ENCODE peak calls at places on chromosome 19, in seven cellular contexts. A is mesendoderm, V is mesenchymal stem cell, S is neuronal stem cell, D is H9, O is H1, P is trophoblast cell. U is an unnamed sample.

GRCh38 chr19:18470153-18470552 is 32.2 kb upstream of the ISYNA1 start:
- DNase-seq in A (peak), V (no peak), S (no peak), D (peak), O (peak), P (no peak), U (no peak)

GRCh38 chr19:19217110-19217509 is 5.4 kb downstream of the NCAN start:
- DNase-seq in A (peak), V (peak), S (no peak), D (peak), O (no peak), P (peak), U (peak)

GRCh38 chr19:27906081-27906480 is 1306.9 kb downstream of the UQCRFS1 start:
- DNase-seq in A (no peak), V (no peak), S (no peak), D (no peak), O (no peak), P (no peak), U (no peak)

GRCh38 chr19:48676887-48677286 is 4.1 kb upstream of the NTN5 start:
- DNase-seq in A (no peak), V (no peak), S (no peak), D (no peak), O (no peak), P (peak), U (no peak)

GRCh38 chr19:41521860-41522555 is 54.0 kb upstream of the CEACAM21 start:
- DNase-seq in A (no peak), V (no peak), S (peak), D (no peak), O (peak), P (no peak), U (no peak)

GRCh38 chr19:45322744-45323281 is at the start of gene CKM:
- DNase-seq in A (no peak), V (no peak), S (no peak), D (no peak), O (no peak), P (no peak), U (no peak)

GRCh38 chr19:45676851-45677263 is 8.8 kb downstream of the GIPR start:
- DNase-seq in A (peak), V (no peak), S (no peak), D (no peak), O (peak), P (peak), U (no peak)

GRCh38 chr19:51380379-51380778 is 7.4 kb downstream of the LIM2 start:
- DNase-seq in A (no peak), V (no peak), S (no peak), D (no peak), O (no peak), P (no peak), U (no peak)

GRCh38 chr19:18941628-18942354 is 774 bp upstream of the HOMER3 start:
- DNase-seq in A (no peak), V (peak), S (no peak), D (peak), O (peak), P (no peak), U (no peak)

GRCh38 chr19:20078696-20079095 is 896 bp downstream of the ZNF90 start:
- DNase-seq in A (peak), V (peak), S (peak), D (no peak), O (no peak), P (peak), U (peak)

GRCh38 chr19:38908854-38909253 is 3.1 kb downstream of the CCER2 start:
- DNase-seq in A (no peak), V (no peak), S (no peak), D (no peak), O (no peak), P (no peak), U (no peak)

GRCh38 chr19:38251564-38252051 is 4.6 kb downstream of the PPP1R14A start:
- DNase-seq in A (peak), V (peak), S (no peak), D (no peak), O (no peak), P (no peak), U (no peak)

GRCh38 chr19:17246681-17247425 is 1.1 kb upstream of the NR2F6 start:
- DNase-seq in A (no peak), V (peak), S (no peak), D (no peak), O (peak), P (peak), U (peak)

GRCh38 chr19:51571599-51571998 is 516 bp downstream of the ZNF175 start:
- DNase-seq in A (peak), V (peak), S (no peak), D (no peak), O (no peak), P (peak), U (peak)

GRCh38 chr19:55658846-55659459 is 4.1 kb downstream of the U2AF2 start:
- DNase-seq in A (no peak), V (no peak), S (no peak), D (no peak), O (no peak), P (no peak), U (no peak)

GRCh38 chr19:8194528-8195275 is 14.5 kb upstream of the CERS4 start:
- DNase-seq in A (no peak), V (no peak), S (no peak), D (no peak), O (no peak), P (no peak), U (no peak)

GRCh38 chr19:36049080-36049698 is 4.9 kb downstream of the THAP8 start:
- DNase-seq in A (no peak), V (no peak), S (no peak), D (no peak), O (no peak), P (no peak), U (no peak)
- H3K4ac ChIP-seq in A (no peak), V (no peak), S (no peak), D (no peak), O (no peak), P (no peak), U (no peak)

DNA sequence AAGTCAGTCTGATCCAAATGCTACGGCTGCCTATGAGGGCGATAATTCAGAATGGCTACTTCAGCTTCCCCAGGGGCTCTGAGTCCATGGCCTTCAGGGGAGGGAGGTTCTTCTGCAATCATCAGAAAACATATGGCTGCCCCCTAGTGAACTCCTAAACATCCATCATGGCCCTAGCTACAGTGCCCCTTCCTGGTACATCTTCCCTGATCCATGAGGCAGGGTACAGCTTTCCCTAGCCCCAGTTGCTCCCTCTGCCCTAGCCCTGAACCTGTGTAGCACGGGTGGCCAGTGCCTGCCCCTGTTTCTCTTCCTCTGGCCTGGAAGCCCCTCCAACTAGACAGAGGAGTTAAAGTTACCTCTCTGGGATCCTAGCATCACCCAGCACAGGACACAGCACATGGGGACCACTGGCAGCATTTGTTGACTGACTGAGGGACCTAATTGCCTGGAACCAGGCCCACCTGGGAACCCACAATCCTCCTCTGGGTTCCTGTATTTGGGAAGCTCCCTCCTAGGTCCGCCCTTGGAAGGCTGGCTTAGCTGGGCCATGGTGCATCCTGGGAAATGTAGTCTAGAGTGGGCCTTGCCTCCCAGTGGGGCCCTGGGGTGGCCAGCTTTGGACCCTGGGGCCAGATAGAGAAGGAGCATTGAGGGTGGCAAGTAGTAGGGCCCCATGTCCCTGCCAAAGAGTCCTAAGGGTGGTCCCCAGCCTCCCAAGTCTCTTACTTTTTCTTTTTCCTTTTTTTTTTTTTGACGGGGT is 17.7 kb upstream of the SEMA6B start:
- DNase-seq in A (peak), V (peak), S (no peak), D (peak), O (peak), P (no peak), U (no peak)
- H3K4ac ChIP-seq in A (no peak), V (peak), S (no peak), D (no peak), O (no peak), P (no peak), U (peak)

GRCh38 chr19:43445426-43445825 is 20.0 kb downstream of the LYPD3 start:
- DNase-seq in A (no peak), V (no peak), S (no peak), D (no peak), O (no peak), P (no peak), U (no peak)
- H3K4ac ChIP-seq in A (no peak), V (no peak), S (no peak), D (no peak), O (no peak), P (no peak), U (no peak)

DNA sequence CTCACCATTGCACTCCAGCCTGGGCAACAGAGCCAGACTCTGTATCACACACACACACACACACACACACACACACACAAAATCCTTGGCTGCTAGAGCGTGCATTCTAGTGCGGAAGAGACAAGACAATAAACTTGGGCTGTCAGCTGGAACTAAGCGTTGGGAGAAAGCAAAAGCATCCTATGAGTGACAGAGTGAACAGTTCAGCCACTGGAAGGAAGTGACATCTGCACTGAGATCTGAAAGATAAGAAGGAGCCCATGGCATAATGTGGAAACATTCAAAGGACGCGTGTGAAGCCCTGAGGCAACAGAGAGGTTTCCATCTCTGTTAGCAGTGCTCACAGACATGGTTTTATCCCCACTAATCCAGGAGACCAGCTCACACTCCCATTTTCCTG is 3.5 kb upstream of the SLC1A5 start:
- DNase-seq in A (peak), V (peak), S (no peak), D (no peak), O (no peak), P (peak), U (no peak)
- H3K4ac ChIP-seq in A (no peak), V (peak), S (no peak), D (no peak), O (no peak), P (no peak), U (peak)

GRCh38 chr19:57016076-57016475 is 103.7 kb upstream of the USP29 start:
- DNase-seq in A (no peak), V (no peak), S (no peak), D (no peak), O (no peak), P (no peak), U (no peak)

GRCh38 chr19:57010541-57010940 is 109.2 kb upstream of the USP29 start:
- DNase-seq in A (no peak), V (no peak), S (no peak), D (no peak), O (no peak), P (no peak), U (no peak)

DNA sequence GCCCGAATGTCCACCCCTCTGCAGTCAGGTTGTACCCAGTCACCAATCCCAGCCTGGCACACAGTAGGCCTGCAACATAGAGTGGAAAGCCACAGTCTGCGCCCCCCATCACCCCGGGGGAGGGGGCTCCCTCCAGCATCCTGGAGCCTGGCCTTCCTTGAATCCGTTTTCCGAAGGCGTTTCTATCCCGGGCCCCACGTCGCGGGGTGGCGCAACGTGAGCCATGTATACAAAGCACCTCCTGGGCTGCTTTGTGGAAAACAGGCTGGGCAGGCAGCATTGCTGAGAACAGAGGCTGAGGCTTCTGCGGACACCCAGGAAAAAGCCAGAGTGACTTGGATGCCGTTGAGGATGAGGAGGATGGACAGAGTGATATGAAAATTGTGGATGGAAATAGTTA is 103.3 kb upstream of the USP29 start:
- DNase-seq in A (no peak), V (no peak), S (no peak), D (no peak), O (no peak), P (no peak), U (no peak)
- H3K4ac ChIP-seq in A (no peak), V (no peak), S (no peak), D (no peak), O (no peak), P (no peak), U (no peak)

GRCh38 chr19:6540918-6541689 is 10.3 kb downstream of the TNFSF9 start:
- DNase-seq in A (no peak), V (no peak), S (no peak), D (no peak), O (no peak), P (peak), U (no peak)
- H3K4ac ChIP-seq in A (no peak), V (no peak), S (no peak), D (no peak), O (no peak), P (no peak), U (no peak)

DNA sequence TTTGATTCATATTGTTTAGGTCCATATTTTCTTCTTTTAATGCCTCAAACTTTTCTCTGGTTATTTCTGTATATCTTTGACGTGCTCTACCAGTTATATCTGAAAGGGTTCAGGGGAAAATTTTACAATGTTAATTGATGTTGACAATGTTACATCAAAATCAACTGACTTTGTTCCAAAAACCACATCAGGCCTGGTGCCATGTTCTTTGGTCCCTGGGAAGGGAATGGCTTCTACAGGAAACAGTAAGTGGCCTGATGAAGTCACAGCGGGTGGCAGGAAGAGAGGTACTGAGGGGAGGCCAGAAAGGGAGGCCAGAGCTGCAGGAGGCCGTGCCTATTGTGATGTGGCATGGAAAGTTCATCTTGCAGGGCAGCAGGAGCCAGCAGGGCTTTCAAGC is 38.2 kb downstream of the CEP89 start:
- DNase-seq in A (no peak), V (no peak), S (no peak), D (no peak), O (no peak), P (no peak), U (no peak)
- H3K4ac ChIP-seq in A (no peak), V (no peak), S (no peak), D (no peak), O (no peak), P (no peak), U (no peak)

GRCh38 chr19:14061081-14061749 is 661 bp downstream of the PALM3 start:
- DNase-seq in A (no peak), V (no peak), S (no peak), D (no peak), O (no peak), P (peak), U (no peak)
- H3K4ac ChIP-seq in A (no peak), V (no peak), S (no peak), D (no peak), O (no peak), P (no peak), U (no peak)

DNA sequence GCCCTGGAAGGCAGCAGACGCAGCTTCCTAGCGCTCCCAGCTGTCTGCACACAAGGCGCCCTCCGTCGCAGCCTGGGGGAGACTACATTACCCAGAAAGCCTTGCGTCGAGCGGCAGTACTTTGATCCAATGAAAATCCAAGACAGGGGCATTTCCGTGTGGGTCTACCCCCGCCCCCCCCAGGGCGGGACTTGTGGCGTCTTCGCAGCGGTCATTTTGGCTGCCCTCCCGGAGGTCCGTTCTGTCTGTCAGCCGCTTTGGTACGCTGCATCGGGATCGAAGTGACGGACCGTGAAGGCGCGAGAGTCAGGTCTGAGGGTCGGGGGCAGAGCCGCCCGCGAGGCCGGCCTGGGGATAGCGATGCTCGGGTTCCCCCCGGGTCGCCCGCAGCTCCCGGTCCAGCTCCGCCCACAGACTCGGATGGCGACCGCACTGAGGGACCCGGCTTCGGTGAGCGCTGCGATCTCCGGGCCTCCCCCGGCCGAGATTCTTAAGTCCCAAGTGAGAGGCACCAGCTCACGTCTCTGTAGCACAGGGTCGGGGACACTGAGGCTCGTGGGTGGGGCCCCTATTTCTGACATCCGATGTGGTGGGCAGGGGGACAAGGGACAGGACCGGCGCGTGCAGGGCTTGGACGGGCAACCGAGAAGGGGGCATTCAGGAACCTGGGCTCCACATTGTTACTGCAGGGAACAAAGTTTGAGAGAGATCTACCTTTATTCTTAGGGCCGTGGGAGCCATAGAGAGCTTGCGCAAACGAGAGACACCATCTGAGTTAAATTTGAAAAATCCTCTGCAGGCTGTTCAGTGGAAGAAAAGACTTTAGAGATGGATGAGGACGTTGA is at the start of gene ZNF211:
- DNase-seq in A (peak), V (peak), S (peak), D (peak), O (peak), P (peak), U (peak)
- H3K4ac ChIP-seq in A (no peak), V (peak), S (no peak), D (no peak), O (no peak), P (peak), U (peak)

U was measured in IMR-90.